ENCODE peak calls at places on chromosomes 13 and 19, in four cellular contexts. Q, D, B and C are unnamed samples.

GRCh38 chr19:2381151-2381822 is 21.2 kb downstream of the TMPRSS9 start:
- DNase-seq in Q (no peak), D (no peak), B (peak), C (peak)

GRCh38 chr13:73223372-73223781 is 164.6 kb downstream of the KLF5 start:
- DNase-seq in Q (peak), D (no peak), B (no peak), C (no peak)

GRCh38 chr13:46778095-46778494 is 18.9 kb downstream of the ESD start:
- DNase-seq in Q (peak), D (no peak), B (no peak), C (no peak)

GRCh38 chr19:17365361-17365760 is 11.8 kb downstream of the PLVAP start:
- DNase-seq in Q (no peak), D (no peak), B (no peak), C (no peak)

GRCh38 chr13:23292596-23292995 is 111.8 kb downstream of the SGCG start:
- DNase-seq in Q (no peak), D (no peak), B (no peak), C (no peak)

GRCh38 chr19:17282488-17283256 is 971 bp downstream of the ANKLE1 start:
- DNase-seq in Q (peak), D (peak), B (peak), C (peak)

GRCh38 chr13:29594310-29594709 is 1.2 kb downstream of the SLC7A1 start:
- DNase-seq in Q (peak), D (peak), B (peak), C (peak)

GRCh38 chr13:44026194-44026593 is 146.5 kb downstream of the LACC1 start:
- DNase-seq in Q (no peak), D (no peak), B (no peak), C (no peak)

GRCh38 chr13:96734499-96734898 is 259.8 kb downstream of the OXGR1 start:
- DNase-seq in Q (no peak), D (no peak), B (no peak), C (no peak)

GRCh38 chr13:97100821-97101220 is 106.5 kb upstream of the OXGR1 start:
- DNase-seq in Q (no peak), D (no peak), B (no peak), C (no peak)

GRCh38 chr19:14006766-14007562 is 844 bp upstream of the RFX1 start:
- DNase-seq in Q (no peak), D (no peak), B (no peak), C (no peak)

GRCh38 chr19:20186163-20186562 is 19.1 kb downstream of the ZNF486 start:
- DNase-seq in Q (no peak), D (no peak), B (peak), C (no peak)

GRCh38 chr13:66180806-66181205 is 1049.3 kb downstream of the PCDH9 start:
- DNase-seq in Q (peak), D (no peak), B (peak), C (no peak)

GRCh38 chr19:35991731-35992450 is 3.1 kb upstream of the SDHAF1 start:
- DNase-seq in Q (no peak), D (no peak), B (no peak), C (no peak)

GRCh38 chr19:35935911-35936737 is at the start of gene LRFN3:
- DNase-seq in Q (peak), D (peak), B (peak), C (peak)

GRCh38 chr19:47020992-47021496 is 1.4 kb downstream of the NPAS1 start:
- DNase-seq in Q (no peak), D (peak), B (no peak), C (peak)

GRCh38 chr13:35378939-35379338 is 97.5 kb downstream of the MAB21L1 start:
- DNase-seq in Q (peak), D (no peak), B (peak), C (no peak)

GRCh38 chr19:43798546-43799409 is 3.5 kb downstream of the LYPD5 start:
- DNase-seq in Q (peak), D (peak), B (no peak), C (peak)

GRCh38 chr19:6772028-6772865 is at the start of gene VAV1:
- DNase-seq in Q (no peak), D (no peak), B (no peak), C (no peak)

GRCh38 chr19:53977429-53977990 is 13.9 kb upstream of the CACNG6 start:
- DNase-seq in Q (peak), D (peak), B (peak), C (peak)

GRCh38 chr13:59641758-59642157 is 522.0 kb downstream of the DIAPH3 start:
- DNase-seq in Q (no peak), D (peak), B (peak), C (no peak)

GRCh38 chr13:77533875-77534788 is 1.4 kb upstream of the SCEL start:
- DNase-seq in Q (peak), D (no peak), B (no peak), C (no peak)

GRCh38 chr13:80498433-80498832 is 157.5 kb upstream of the SPRY2 start:
- DNase-seq in Q (no peak), D (no peak), B (no peak), C (no peak)

GRCh38 chr13:87810920-87811344 is 139.8 kb downstream of the SLITRK5 start:
- DNase-seq in Q (peak), D (no peak), B (no peak), C (no peak)

GRCh38 chr13:45102136-45102802 is 18.0 kb upstream of the GTF2F2 start:
- DNase-seq in Q (no peak), D (no peak), B (no peak), C (peak)

GRCh38 chr13:66665991-66666390 is 564.1 kb downstream of the PCDH9 start:
- DNase-seq in Q (peak), D (peak), B (peak), C (peak)

GRCh38 chr19:28607066-28607583 is 605.8 kb downstream of the UQCRFS1 start:
- DNase-seq in Q (no peak), D (no peak), B (no peak), C (no peak)

GRCh38 chr13:33379597-33379996 is 94.0 kb upstream of the STARD13 start:
- DNase-seq in Q (no peak), D (peak), B (no peak), C (no peak)

GRCh38 chr13:105904034-105904742 is 631.3 kb downstream of the EFNB2 start:
- DNase-seq in Q (peak), D (no peak), B (no peak), C (no peak)

GRCh38 chr13:114148521-114148855 is 16.1 kb upstream of the RASA3 start:
- DNase-seq in Q (no peak), D (no peak), B (no peak), C (no peak)

GRCh38 chr13:22387899-22388298 is 717.0 kb downstream of the FGF9 start:
- DNase-seq in Q (no peak), D (no peak), B (no peak), C (no peak)

GRCh38 chr13:76225815-76226489 is 589.8 kb downstream of the LMO7 start:
- DNase-seq in Q (no peak), D (no peak), B (peak), C (peak)

GRCh38 chr13:42696191-42696590 is 85.2 kb upstream of the FAM216B start:
- DNase-seq in Q (peak), D (no peak), B (peak), C (no peak)

GRCh38 chr19:11496391-11497163 is 9.1 kb downstream of the ZNF653 start:
- DNase-seq in Q (peak), D (peak), B (peak), C (peak)

GRCh38 chr19:18879579-18880373 is 16.2 kb downstream of the CERS1 start:
- DNase-seq in Q (peak), D (peak), B (no peak), C (peak)

GRCh38 chr19:35736913-35737886 is 5.1 kb downstream of the IGFLR1 start:
- DNase-seq in Q (peak), D (peak), B (no peak), C (no peak)

GRCh38 chr13:48533986-48534600 is 1.2 kb upstream of the RCBTB2 start:
- DNase-seq in Q (no peak), D (peak), B (no peak), C (peak)
- H3K9ac ChIP-seq in Q (no peak), D (peak), B (no peak), C (no peak)

GRCh38 chr13:21033224-21033855 is 28.0 kb downstream of the LATS2 start:
- DNase-seq in Q (peak), D (peak), B (peak), C (no peak)
- H3K9ac ChIP-seq in Q (peak), D (no peak), B (no peak), C (no peak)

DNA sequence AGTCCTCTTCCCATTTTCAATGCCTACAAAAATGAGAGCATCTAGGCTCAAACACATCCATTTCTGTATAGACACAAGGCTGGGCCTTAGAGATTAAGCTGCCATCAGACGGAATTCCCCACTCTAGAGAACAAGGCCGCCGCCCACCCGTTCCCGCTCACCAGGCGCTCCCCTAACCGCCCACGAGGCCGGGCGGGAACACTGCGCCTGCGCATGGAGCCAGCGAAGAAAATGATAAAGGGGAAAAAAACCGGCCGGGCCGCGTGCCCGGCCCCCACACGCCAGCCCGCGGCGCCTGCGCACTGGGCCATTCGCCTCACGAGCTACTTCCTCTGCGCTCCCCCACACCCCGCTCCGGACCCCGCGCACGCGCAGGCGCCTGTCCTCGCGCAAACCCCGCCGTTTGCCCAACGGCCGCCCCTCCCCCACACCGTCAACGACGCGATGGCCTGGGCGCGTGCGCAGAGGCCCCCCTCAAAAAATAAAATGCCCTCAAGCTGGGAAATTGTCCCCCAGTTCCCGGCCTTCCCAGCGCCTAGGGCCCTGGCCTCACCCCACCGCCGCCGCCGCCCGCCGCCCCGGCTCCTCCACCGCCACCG is 540 bp downstream of the HNRNPL start:
- DNase-seq in Q (peak), D (peak), B (peak), C (peak)
- H3K9ac ChIP-seq in Q (peak), D (peak), B (peak), C (peak)

DNA sequence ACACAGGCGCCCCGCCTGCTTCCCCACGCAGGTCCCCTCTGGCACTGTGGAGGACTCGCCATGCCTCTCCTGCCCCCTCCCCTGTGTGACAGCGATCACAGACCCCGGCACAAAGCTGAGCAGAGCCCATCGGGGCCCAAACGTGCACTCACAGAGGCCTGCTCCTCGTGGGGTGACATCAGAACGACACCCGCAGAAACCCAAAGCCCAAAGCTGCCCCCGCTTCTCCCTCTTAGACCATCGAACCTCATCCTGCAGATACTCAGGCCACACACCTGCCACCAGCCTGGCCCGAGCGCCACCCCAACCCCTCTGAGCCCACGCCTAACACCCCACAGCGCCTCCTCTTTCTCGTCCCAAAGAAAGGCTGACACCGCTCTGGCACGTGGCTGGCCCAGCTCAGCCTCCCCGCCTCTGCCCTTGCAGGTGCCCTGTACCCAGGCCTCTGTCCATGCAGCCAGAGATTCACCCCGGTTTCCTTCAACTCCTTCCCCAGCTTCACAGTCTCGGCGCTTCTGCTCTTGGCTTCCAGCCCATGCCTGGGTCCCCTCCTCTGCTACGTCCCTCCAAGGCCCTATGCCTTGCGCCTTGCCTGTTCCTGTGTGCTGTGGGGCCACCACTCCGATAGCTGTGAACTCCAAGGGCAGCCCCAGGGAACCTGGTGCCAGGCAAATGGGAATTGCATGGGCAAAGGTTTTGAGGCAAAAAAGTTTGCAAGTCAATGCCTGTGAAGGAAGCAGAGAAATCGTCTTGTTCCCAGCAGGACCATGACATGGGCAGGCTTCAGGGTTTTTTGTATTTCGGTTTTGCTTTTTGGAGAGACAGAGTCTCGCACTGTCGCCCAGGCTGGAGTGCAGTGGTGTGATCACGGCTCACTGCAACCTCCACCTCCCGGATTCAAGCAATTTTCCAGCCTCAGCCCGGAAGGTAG is 833 bp upstream of the CBARP start:
- DNase-seq in Q (no peak), D (no peak), B (no peak), C (no peak)
- H3K9ac ChIP-seq in Q (no peak), D (peak), B (peak), C (no peak)

GRCh38 chr19:5192568-5192967 is 148.0 kb downstream of the PTPRS start:
- DNase-seq in Q (no peak), D (peak), B (no peak), C (peak)
- H3K9ac ChIP-seq in Q (no peak), D (no peak), B (no peak), C (no peak)

GRCh38 chr19:48799358-48800300 is 11.2 kb downstream of the BCAT2 start:
- DNase-seq in Q (no peak), D (no peak), B (no peak), C (no peak)
- H3K9ac ChIP-seq in Q (no peak), D (no peak), B (no peak), C (no peak)

GRCh38 chr19:57888107-57888493 is 737 bp downstream of the ZNF814 start:
- DNase-seq in Q (no peak), D (no peak), B (no peak), C (no peak)

GRCh38 chr19:57886046-57886445 is 2.8 kb downstream of the ZNF814 start:
- DNase-seq in Q (no peak), D (peak), B (no peak), C (no peak)

GRCh38 chr19:57888494-57889231 is at the start of gene ZNF814:
- DNase-seq in Q (no peak), D (peak), B (peak), C (peak)

DNA sequence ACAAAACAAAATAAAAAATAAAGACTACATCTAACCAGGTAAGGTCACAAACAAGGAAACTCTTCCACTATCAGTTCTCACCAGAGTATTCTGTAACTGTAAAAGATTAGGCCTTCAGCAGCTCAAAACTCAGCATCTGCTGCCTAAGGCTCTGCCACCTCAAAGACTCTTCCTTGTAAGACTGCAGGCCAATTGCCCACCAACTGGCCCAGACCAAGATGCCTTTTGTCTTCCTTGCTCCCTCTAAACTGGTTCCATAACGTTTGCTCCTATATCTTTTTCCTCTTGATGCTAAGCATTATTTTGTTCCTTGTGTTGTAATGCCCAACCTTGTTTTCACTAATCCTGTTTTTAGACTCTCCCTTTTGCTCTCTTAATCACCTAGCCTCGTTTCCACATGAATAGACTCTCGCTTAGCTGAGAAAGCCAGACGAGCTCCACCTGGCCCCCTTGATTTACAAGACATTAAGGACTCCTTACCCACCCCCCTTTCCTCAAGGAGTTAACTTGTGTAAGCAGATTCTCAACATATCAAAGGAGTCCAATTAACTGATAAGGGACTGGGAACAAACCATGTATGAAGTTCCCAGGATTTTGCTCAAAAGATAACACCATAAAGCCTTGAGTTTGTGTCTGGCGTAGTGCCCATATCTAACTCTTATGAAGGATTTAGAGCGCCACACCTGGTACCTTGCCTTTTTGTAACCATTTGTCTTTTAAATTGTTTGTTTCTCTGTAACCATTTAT is 1.5 kb downstream of the ZNF814 start:
- DNase-seq in Q (no peak), D (peak), B (no peak), C (peak)
- H3K9ac ChIP-seq in Q (no peak), D (peak), B (no peak), C (peak)

GRCh38 chr19:16070366-16070990 is 5.8 kb upstream of the TPM4 start:
- DNase-seq in Q (peak), D (no peak), B (no peak), C (no peak)

GRCh38 chr19:16068696-16069259 is 7.5 kb upstream of the TPM4 start:
- DNase-seq in Q (peak), D (no peak), B (no peak), C (no peak)

GRCh38 chr19:16067205-16067938 is 8.9 kb upstream of the TPM4 start:
- DNase-seq in Q (peak), D (no peak), B (peak), C (no peak)

GRCh38 chr19:16071072-16071691 is 5.1 kb upstream of the TPM4 start:
- DNase-seq in Q (no peak), D (no peak), B (no peak), C (no peak)

GRCh38 chr19:16069813-16070365 is 6.4 kb upstream of the TPM4 start:
- DNase-seq in Q (peak), D (no peak), B (no peak), C (no peak)
- H3K9ac ChIP-seq in Q (peak), D (no peak), B (no peak), C (no peak)